ENCODE peak calls at places on chromosome 22, in eight cellular contexts. S is stimulated activated CD4-positive, alpha-beta T cell treated with anti-CD3 and anti-CD28 coated beads, Interleukin-12 subunit alpha, Interleukin-12 subunit beta, amount 100 ng/mL, for 48 hours; E is nucleus accumbens; D is stimulated activated CD8-positive, alpha-beta memory T cell treated with anti-CD3 and anti-CD28 coated beads, Interleukin-4, amount 100 ng/mL, for 4 hours; B is tibial artery; U is NCI-H1105 treated with DMSO at 0.1 percent for 48 hours; A is GM12865; F is cardiac fibroblast. Z is an unnamed sample.

GRCh38 chr22:19655399-19655798 is 58.9 kb upstream of the SEPTIN5 start:
- DNase-seq in S (no peak), E (no peak), D (no peak), B (no peak), U (no peak), A (no peak), F (no peak), Z (no peak)

GRCh38 chr22:33888821-33889220 is 31.5 kb downstream of the LARGE1 start:
- DNase-seq in S (no peak), E (no peak), D (no peak), B (no peak), U (no peak), A (no peak), F (no peak), Z (no peak)

GRCh38 chr22:24985824-24986214 is 33.3 kb downstream of the KIAA1671 start:
- DNase-seq in S (no peak), E (no peak), D (no peak), B (peak; percentile 73), U (no peak), A (no peak), F (peak; percentile 96), Z (no peak)

GRCh38 chr22:38124236-38124974 is 13.9 kb upstream of the BAIAP2L2 start:
- DNase-seq in S (no peak), E (no peak), D (no peak), B (no peak), U (no peak), A (no peak), F (no peak), Z (no peak)

GRCh38 chr22:27317961-27318360 is 483.6 kb downstream of the MN1 start:
- DNase-seq in S (no peak), E (no peak), D (no peak), B (no peak), U (no peak), A (no peak), F (no peak), Z (no peak)

GRCh38 chr22:33922268-33922667 is 2.0 kb upstream of the LARGE1 start:
- DNase-seq in S (no peak), E (peak; percentile 39), D (no peak), B (peak; percentile 69), U (peak; percentile 53), A (peak; percentile 30), F (peak; percentile 39), Z (no peak)

GRCh38 chr22:44192098-44192810 is 11.5 kb downstream of the PARVG start:
- DNase-seq in S (peak; percentile 40), E (no peak), D (no peak), B (peak; percentile 59), U (no peak), A (peak; percentile 71), F (no peak), Z (peak; percentile 76)

GRCh38 chr22:42922374-42923177 is 65.5 kb upstream of the ARFGAP3 start:
- DNase-seq in S (no peak), E (no peak), D (no peak), B (no peak), U (no peak), A (peak; percentile 20), F (no peak), Z (peak; percentile 82)

GRCh38 chr22:46574993-46575914 is 37.8 kb upstream of the CELSR1 start:
- DNase-seq in S (no peak), E (no peak), D (no peak), B (no peak), U (no peak), A (no peak), F (peak; percentile 43), Z (no peak)

GRCh38 chr22:50529416-50530279 is at the start of gene TYMP:
- DNase-seq in S (no peak), E (no peak), D (peak; percentile 36), B (peak; percentile 80), U (no peak), A (peak; percentile 93), F (peak; percentile 83), Z (peak; percentile 70)

GRCh38 chr22:35582218-35582860 is 34.8 kb downstream of the MB start:
- DNase-seq in S (no peak), E (no peak), D (no peak), B (no peak), U (no peak), A (no peak), F (no peak), Z (no peak)

GRCh38 chr22:49302530-49302929 is 525.1 kb downstream of the BRD1 start:
- DNase-seq in S (no peak), E (no peak), D (no peak), B (peak; percentile 48), U (no peak), A (no peak), F (no peak), Z (no peak)

GRCh38 chr22:39543095-39543494 is 10.5 kb upstream of the RPS19BP1 start:
- DNase-seq in S (no peak), E (no peak), D (no peak), B (no peak), U (no peak), A (peak; percentile 34), F (peak; percentile 29), Z (peak; percentile 41)

GRCh38 chr22:46367707-46368191 is 32.2 kb downstream of the TRMU start:
- DNase-seq in S (peak; percentile 38), E (no peak), D (peak; percentile 32), B (no peak), U (peak; percentile 31), A (peak; percentile 72), F (peak; percentile 62), Z (peak; percentile 47)

GRCh38 chr22:44331881-44332714 is 19.3 kb upstream of the SHISAL1 start:
- DNase-seq in S (no peak), E (no peak), D (no peak), B (no peak), U (peak; percentile 32), A (no peak), F (peak; percentile 60), Z (no peak)

GRCh38 chr22:37509026-37509886 is 10.0 kb downstream of the CARD10 start:
- DNase-seq in S (no peak), E (no peak), D (no peak), B (no peak), U (no peak), A (no peak), F (no peak), Z (no peak)

GRCh38 chr22:27116295-27116694 is 458.9 kb downstream of the MIAT start:
- DNase-seq in S (no peak), E (no peak), D (no peak), B (peak; percentile 4), U (no peak), A (no peak), F (no peak), Z (no peak)

GRCh38 chr22:47012589-47013365 is 250.3 kb downstream of the TBC1D22A start:
- DNase-seq in S (no peak), E (no peak), D (no peak), B (no peak), U (no peak), A (no peak), F (peak; percentile 25), Z (no peak)

GRCh38 chr22:26848244-26848920 is 191.0 kb downstream of the MIAT start:
- DNase-seq in S (no peak), E (no peak), D (no peak), B (peak; percentile 76), U (no peak), A (no peak), F (peak; percentile 68), Z (no peak)

GRCh38 chr22:23500508-23501208 is 79.4 kb downstream of the IGLL1 start:
- DNase-seq in S (no peak), E (no peak), D (no peak), B (peak; percentile 28), U (peak; percentile 58), A (no peak), F (no peak), Z (no peak)

GRCh38 chr22:44887941-44888366 is 121.9 kb downstream of the PHF21B start:
- DNase-seq in S (no peak), E (no peak), D (no peak), B (peak; percentile 45), U (no peak), A (no peak), F (no peak), Z (no peak)

GRCh38 chr22:21815958-21816357 is 51.5 kb downstream of the MAPK1 start:
- DNase-seq in S (no peak), E (no peak), D (no peak), B (no peak), U (no peak), A (no peak), F (no peak), Z (no peak)

GRCh38 chr22:46064236-46064965 is 85.9 kb upstream of the PPARA start:
- DNase-seq in S (no peak), E (no peak), D (no peak), B (peak; percentile 74), U (peak; percentile 60), A (no peak), F (no peak), Z (no peak)

GRCh38 chr22:22929381-22930221 is 42.0 kb downstream of the IGLL5 start:
- DNase-seq in S (no peak), E (no peak), D (no peak), B (no peak), U (no peak), A (peak; percentile 62), F (no peak), Z (no peak)

GRCh38 chr22:26610983-26611382 is 6.8 kb downstream of the CRYBB1 start:
- DNase-seq in S (no peak), E (no peak), D (no peak), B (no peak), U (no peak), A (peak; percentile 35), F (no peak), Z (no peak)

GRCh38 chr22:19802001-19802880 is 41.7 kb downstream of the TBX1 start:
- DNase-seq in S (no peak), E (no peak), D (no peak), B (no peak), U (no peak), A (no peak), F (no peak), Z (no peak)

GRCh38 chr22:38467438-38467903 is 425 bp upstream of the KDELR3 start:
- DNase-seq in S (no peak), E (no peak), D (no peak), B (peak; percentile 64), U (no peak), A (no peak), F (no peak), Z (no peak)

GRCh38 chr22:39800790-39801540 is 92.6 kb downstream of the ENTHD1 start:
- DNase-seq in S (no peak), E (no peak), D (no peak), B (no peak), U (peak; percentile 97), A (no peak), F (no peak), Z (no peak)

GRCh38 chr22:44396727-44397722 is 84.3 kb upstream of the SHISAL1 start:
- DNase-seq in S (no peak), E (no peak), D (no peak), B (peak; percentile 41), U (no peak), A (no peak), F (no peak), Z (no peak)

GRCh38 chr22:46948411-46949144 is 186.1 kb downstream of the TBC1D22A start:
- DNase-seq in S (no peak), E (no peak), D (no peak), B (no peak), U (no peak), A (no peak), F (no peak), Z (no peak)

GRCh38 chr22:26433805-26434204 is 4.7 kb downstream of the ASPHD2 start:
- DNase-seq in S (no peak), E (no peak), D (no peak), B (no peak), U (no peak), A (no peak), F (no peak), Z (no peak)

GRCh38 chr22:33917744-33918406 is 2.4 kb downstream of the LARGE1 start:
- DNase-seq in S (no peak), E (no peak), D (no peak), B (no peak), U (no peak), A (peak; percentile 81), F (peak; percentile 6), Z (no peak)

Z was measured in HL-60.